ENCODE peak calls at places on chromosomes 2 and 18, in eight cellular contexts. W is heart left ventricle, H is prostate gland, T is Peyer's patch, U is pancreas, X is colonic mucosa, B is uterus, S is lower lobe of right lung. R is an unnamed sample.

GRCh38 chr18:37422116-37422515 is 143.5 kb downstream of the CELF4 start:
- DNase-seq in W (no peak), S (no peak), X (no peak), H (no peak), T (no peak), U (no peak), B (no peak), R (no peak)

GRCh38 chr2:133812826-133813617 is 244.8 kb upstream of the NCKAP5 start:
- DNase-seq in U (no peak), W (no peak), S (no peak), T (no peak), B (no peak), H (no peak), X (no peak), R (no peak)

GRCh38 chr2:111626037-111626861 is 257.7 kb downstream of the ANAPC1 start:
- DNase-seq in S (no peak), B (no peak), H (no peak), T (no peak), U (no peak), X (no peak), W (no peak), R (no peak)

GRCh38 chr18:37568671-37569070 is 3.1 kb upstream of the CELF4 start:
- DNase-seq in U (no peak), W (no peak), H (no peak), B (no peak), S (no peak), T (no peak), X (no peak), R (no peak)

GRCh38 chr2:217617496-217618085 is 385.2 kb downstream of the TNS1 start:
- DNase-seq in X (no peak), B (no peak), W (no peak), S (no peak), U (no peak), T (no peak), H (no peak), R (no peak)

GRCh38 chr18:49846263-49846662 is 32.9 kb upstream of the ACAA2 start:
- DNase-seq in S (no peak), U (no peak), X (no peak), H (no peak), B (no peak), T (no peak), W (peak; percentile 25), R (no peak)

GRCh38 chr2:85112906-85113625 is 20.1 kb upstream of the TCF7L1 start:
- DNase-seq in T (no peak), B (no peak), W (no peak), S (no peak), U (no peak), H (no peak), X (no peak), R (no peak)

GRCh38 chr18:13137041-13137938 is 81.3 kb upstream of the LDLRAD4 start:
- DNase-seq in S (peak; percentile 68), B (peak; percentile 24), T (peak; percentile 52), X (peak; percentile 37), W (peak; percentile 26), U (peak; percentile 16), H (no peak), R (peak; percentile 36)

GRCh38 chr18:57294547-57294946 is 57.8 kb upstream of the ST8SIA3 start:
- DNase-seq in U (no peak), H (no peak), T (no peak), S (no peak), B (no peak), W (no peak), X (no peak), R (no peak)

GRCh38 chr2:112542974-112543760 is 902 bp downstream of the POLR1B start:
- DNase-seq in B (no peak), S (no peak), T (no peak), H (no peak), U (no peak), X (peak; percentile 29), W (no peak), R (no peak)

DNA sequence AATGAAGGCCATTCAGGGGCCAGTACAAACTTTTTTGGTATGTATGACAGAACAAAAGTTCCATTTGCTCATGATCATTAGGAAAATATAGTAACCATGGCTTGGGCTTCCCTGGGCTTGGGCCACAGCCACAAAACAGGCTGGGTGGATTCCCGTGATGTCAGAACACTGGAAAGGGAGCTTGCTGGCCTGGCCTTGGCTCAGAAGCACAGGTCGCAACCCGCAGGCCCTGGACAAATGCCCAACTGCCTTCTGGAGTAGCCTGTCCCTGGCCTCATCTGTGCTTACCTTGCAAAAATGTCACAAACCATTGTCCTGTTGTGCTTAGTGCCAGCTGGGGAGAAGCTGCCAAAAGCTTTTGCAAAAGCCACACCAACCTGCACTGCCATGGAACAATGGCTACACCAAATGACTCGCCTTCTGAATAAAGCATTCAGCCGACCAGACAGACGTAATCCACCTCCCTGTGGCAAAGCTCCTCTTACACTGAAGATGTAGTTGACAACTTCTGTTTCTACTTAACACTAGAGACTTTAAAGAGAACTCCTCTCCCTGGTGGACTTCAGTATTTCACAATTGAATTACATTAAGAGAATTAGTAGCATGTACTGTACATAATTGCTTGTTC is 125.5 kb downstream of the ANKRD44 start:
- DNase-seq in B (peak; percentile 63), X (no peak), W (peak; percentile 85), U (peak; percentile 67), H (peak; percentile 60), T (no peak), S (peak; percentile 65), R (peak; percentile 88)
- H3K27ac ChIP-seq in B (no peak overlapping the region), X (no peak overlapping the region), W (no peak overlapping the region), U (no peak overlapping the region), H (no peak overlapping the region), T (no peak overlapping the region), S (peak overlapping the region; percentile 6), R (peak overlapping the region; percentile 56)

DNA sequence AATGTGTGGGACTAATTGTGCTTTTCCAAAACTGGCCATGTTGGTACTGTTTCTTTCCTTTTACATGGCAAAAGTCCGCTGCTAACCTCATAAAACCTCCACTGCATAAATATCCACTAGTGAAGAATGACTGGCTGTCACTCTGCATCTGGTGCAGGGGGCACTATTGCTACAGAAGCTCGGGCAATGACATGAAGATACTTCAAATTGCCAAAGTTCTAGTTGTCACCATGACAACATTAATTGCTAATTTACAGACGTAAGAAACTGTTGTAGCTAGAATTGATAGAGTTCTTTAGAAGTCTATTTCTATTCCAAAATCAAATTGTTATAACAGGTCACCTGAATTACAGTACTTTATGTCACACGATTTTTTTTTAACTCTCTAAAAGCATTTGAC is 861 bp downstream of the CFAP210 start:
- DNase-seq in U (no peak), B (no peak), T (no peak), X (no peak), S (no peak), W (no peak), H (no peak), R (no peak)
- TF ChIP-seq CTCF in U (no peak), B (no peak), T (peak; percentile 36), X (no peak), S (peak; percentile 21), W (no peak), H (no peak), R (peak; percentile 29)

GRCh38 chr2:67522154-67522553 is 125.0 kb downstream of the ETAA1 start:
- DNase-seq in B (no peak), W (no peak), S (no peak), U (no peak), X (no peak), T (no peak), H (no peak), R (no peak)
- H3K4me1 ChIP-seq in B (peaks cover 11% of the 10 kb centered on the region), W (no peaks in the 10 kb centered on the region), S (no peaks in the 10 kb centered on the region), U (no peaks in the 10 kb centered on the region), X (no peaks in the 10 kb centered on the region), T (no peaks in the 10 kb centered on the region), H (no peaks in the 10 kb centered on the region), R (no peaks in the 10 kb centered on the region)

GRCh38 chr2:68828887-68829708 is 42.1 kb downstream of the BMP10 start:
- DNase-seq in S (peak; percentile 97), X (peak; percentile 97), B (peak; percentile 93), U (peak; percentile 82), W (peak; percentile 93), T (peak; percentile 88), H (peak; percentile 95), R (peak; percentile 94)
- H3K27ac ChIP-seq in S (peak overlapping the region; percentile 75), X (peak overlapping the region; percentile 58), B (peak overlapping the region; percentile 88), U (peak overlapping the region; percentile 65), W (peak overlapping the region; percentile 55), T (peak overlapping the region; percentile 70), H (peak overlapping the region; percentile 8), R (peak overlapping the region; percentile 83)

GRCh38 chr2:127811397-127811860 is 458 bp upstream of the WDR33 start:
- DNase-seq in H (no peak), T (no peak), U (no peak), S (peak; percentile 53), B (no peak), X (peak; percentile 45), W (peak; percentile 15), R (peak; percentile 18)

GRCh38 chr2:127811922-127812321 is 951 bp upstream of the WDR33 start:
- DNase-seq in U (no peak), X (no peak), B (no peak), H (no peak), T (no peak), S (no peak), W (no peak), R (no peak)

GRCh38 chr2:127807678-127808353 is 3.2 kb downstream of the WDR33 start:
- DNase-seq in U (no peak), B (no peak), X (no peak), S (no peak), T (no peak), H (no peak), W (no peak), R (no peak)

GRCh38 chr2:127810637-127811396 is at the start of gene WDR33:
- DNase-seq in W (peak; percentile 90), H (peak; percentile 90), X (peak; percentile 94), S (peak; percentile 95), B (peak; percentile 86), U (peak; percentile 92), T (peak; percentile 93), R (peak; percentile 91)

DNA sequence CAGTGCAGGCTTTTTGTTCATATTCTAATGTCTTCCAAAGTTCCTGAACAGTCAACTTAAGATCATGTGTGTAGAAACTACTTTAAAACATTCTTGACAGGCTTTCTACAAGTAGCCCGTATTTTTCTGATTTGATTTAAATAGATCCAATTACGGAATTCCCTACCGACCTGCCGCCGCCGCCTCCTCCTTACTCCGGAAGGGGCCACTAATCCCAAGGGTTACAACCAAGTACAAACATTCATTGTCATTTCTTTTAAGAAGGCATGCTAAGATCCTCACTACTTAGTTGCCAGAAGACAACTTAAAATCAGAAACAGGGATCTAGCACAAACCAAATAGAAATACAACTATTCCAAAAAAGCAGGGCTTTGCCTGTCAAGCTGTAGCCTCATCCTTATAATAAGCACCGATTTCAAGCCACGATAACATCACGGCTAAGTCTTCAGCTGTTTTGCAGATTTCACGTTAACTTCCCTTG is 775 bp downstream of the WDR33 start:
- DNase-seq in H (peak; percentile 12), X (peak; percentile 39), U (no peak), B (no peak), T (peak; percentile 24), W (no peak), S (no peak), R (no peak)
- TF ChIP-seq CTCF in H (no peak), X (no peak), U (no peak), B (no peak), T (no peak), W (no peak), S (no peak), R (no peak)

GRCh38 chr2:43269074-43269572 is 42.7 kb upstream of the ZFP36L2 start:
- DNase-seq in W (peak; percentile 79), T (peak; percentile 36), S (peak; percentile 76), X (peak; percentile 53), U (peak; percentile 36), B (peak; percentile 91), H (no peak), R (peak; percentile 87)
- H3K4me1 ChIP-seq in W (peaks cover 64% of the 10 kb centered on the region), T (no peaks in the 10 kb centered on the region), S (peaks cover 47% of the 10 kb centered on the region), X (no peaks in the 10 kb centered on the region), U (no peaks in the 10 kb centered on the region), B (peaks cover 11% of the 10 kb centered on the region), H (peaks cover 10% of the 10 kb centered on the region), R (peaks cover 77% of the 10 kb centered on the region)